ENCODE peak calls at places on chromosomes 7 and 10, in eight cellular contexts. E is SJSA1, M is suprapubic skin, N is cardiac muscle cell, Q is transverse colon, W is astrocyte, H is neuronal stem cell, T is adrenal gland. K is an unnamed sample. For H3K27me3, the result is how much of the 10 kb centered on the place peaks cover.

GRCh38 chr10:91409069-91409868 is 875 bp upstream of the HECTD2 start:
- DNase-seq in E (peak), M (peak), N (peak), Q (peak), W (peak), H (peak), T (peak), K (peak)

GRCh38 chr7:21504021-21504420 is 38.8 kb upstream of the DNAH11 start:
- DNase-seq in E (no peak), M (no peak), N (no peak), Q (no peak), W (no peak), H (no peak), T (no peak), K (no peak)

GRCh38 chr10:13347235-13348156 is 597 bp downstream of the SEPHS1 start:
- DNase-seq in E (peak), M (peak), N (peak), Q (peak), W (peak), H (peak), T (peak), K (no peak)

GRCh38 chr7:96088579-96088978 is 233.3 kb downstream of the SLC25A13 start:
- DNase-seq in E (peak), M (no peak), N (no peak), Q (no peak), W (peak), H (no peak), T (no peak), K (no peak)

GRCh38 chr7:40489844-40490602 is 355.2 kb downstream of the SUGCT start:
- DNase-seq in E (no peak), M (no peak), N (no peak), Q (no peak), W (no peak), H (no peak), T (no peak), K (no peak)

GRCh38 chr7:121180436-121181063 is 148.2 kb upstream of the WNT16 start:
- DNase-seq in E (no peak), M (no peak), N (no peak), Q (no peak), W (no peak), H (no peak), T (no peak), K (no peak)

GRCh38 chr10:132679640-132680039 is 106.3 kb downstream of the NKX6-2 start:
- DNase-seq in E (no peak), M (peak), N (no peak), Q (no peak), W (no peak), H (no peak), T (peak), K (no peak)

GRCh38 chr7:86814980-86815379 is 171.3 kb downstream of the GRM3 start:
- DNase-seq in E (no peak), M (no peak), N (peak), Q (no peak), W (no peak), H (peak), T (no peak), K (peak)

GRCh38 chr10:32060372-32060771 is 4.1 kb upstream of the KIF5B start:
- DNase-seq in E (no peak), M (no peak), N (no peak), Q (no peak), W (no peak), H (no peak), T (no peak), K (no peak)

GRCh38 chr10:2660300-2660699 is 407.0 kb upstream of the PFKP start:
- DNase-seq in E (no peak), M (no peak), N (no peak), Q (no peak), W (no peak), H (no peak), T (no peak), K (no peak)

GRCh38 chr7:26658080-26658697 is 206.2 kb downstream of the SKAP2 start:
- DNase-seq in E (no peak), M (no peak), N (no peak), Q (no peak), W (no peak), H (peak), T (no peak), K (no peak)

GRCh38 chr7:48170506-48170905 is 752 bp upstream of the ABCA13 start:
- DNase-seq in E (no peak), M (no peak), N (no peak), Q (no peak), W (no peak), H (no peak), T (no peak), K (no peak)

GRCh38 chr10:43598447-43598846 is 7.8 kb upstream of the ZNF485 start:
- DNase-seq in E (no peak), M (no peak), N (no peak), Q (no peak), W (no peak), H (no peak), T (peak), K (no peak)

GRCh38 chr7:20329389-20330175 is 1.1 kb upstream of the ITGB8 start:
- DNase-seq in E (peak), M (no peak), N (peak), Q (peak), W (peak), H (peak), T (peak), K (peak)

GRCh38 chr10:118373786-118374185 is 31.7 kb upstream of the FAM204A start:
- DNase-seq in E (peak), M (no peak), N (no peak), Q (no peak), W (peak), H (no peak), T (no peak), K (peak)

GRCh38 chr10:72335394-72336258 is 19.1 kb downstream of the DNAJB12 start:
- DNase-seq in E (peak), M (no peak), N (no peak), Q (peak), W (no peak), H (no peak), T (peak), K (no peak)

GRCh38 chr7:111730476-111731300 is 168.4 kb upstream of the IMMP2L start:
- DNase-seq in E (peak), M (no peak), N (peak), Q (no peak), W (peak), H (peak), T (no peak), K (no peak)

GRCh38 chr7:151121380-151122170 is 35.3 kb downstream of the AGAP3 start:
- DNase-seq in E (no peak), M (no peak), N (no peak), Q (no peak), W (no peak), H (no peak), T (no peak), K (no peak)

GRCh38 chr10:2604891-2605290 is 462.5 kb upstream of the PFKP start:
- DNase-seq in E (no peak), M (no peak), N (no peak), Q (no peak), W (no peak), H (no peak), T (no peak), K (no peak)

GRCh38 chr10:88923525-88923924 is 29.0 kb downstream of the ACTA2 start:
- DNase-seq in E (no peak), M (no peak), N (no peak), Q (no peak), W (peak), H (no peak), T (no peak), K (peak)

GRCh38 chr7:135253851-135254815 is 20.5 kb downstream of the STRA8 start:
- DNase-seq in E (peak), M (no peak), N (peak), Q (peak), W (peak), H (no peak), T (peak), K (peak)

GRCh38 chr7:101018271-101019167 is 1.4 kb upstream of the MUC17 start:
- DNase-seq in E (peak), M (no peak), N (no peak), Q (no peak), W (no peak), H (peak), T (no peak), K (no peak)

GRCh38 chr7:41247128-41247865 is 455.6 kb downstream of the INHBA start:
- DNase-seq in E (peak), M (no peak), N (no peak), Q (no peak), W (peak), H (no peak), T (no peak), K (peak)

GRCh38 chr10:124072541-124072940 is 20.9 kb downstream of the CHST15 start:
- DNase-seq in E (no peak), M (no peak), N (no peak), Q (no peak), W (no peak), H (no peak), T (no peak), K (no peak)

GRCh38 chr10:54067361-54067760 is 733.7 kb downstream of the PCDH15 start:
- DNase-seq in E (no peak), M (no peak), N (peak), Q (no peak), W (no peak), H (no peak), T (no peak), K (no peak)

GRCh38 chr10:110420401-110421193 is 77.1 kb upstream of the DUSP5 start:
- DNase-seq in E (peak), M (no peak), N (no peak), Q (no peak), W (no peak), H (no peak), T (no peak), K (peak)

GRCh38 chr10:14971867-14972448 is 12.8 kb downstream of the MEIG1 start:
- DNase-seq in E (no peak), M (no peak), N (peak), Q (peak), W (no peak), H (no peak), T (peak), K (no peak)

GRCh38 chr7:108093341-108093740 is 36.8 kb downstream of the LAMB4 start:
- DNase-seq in E (no peak), M (no peak), N (no peak), Q (no peak), W (no peak), H (no peak), T (no peak), K (no peak)

GRCh38 chr7:42236266-42237161 is 495 bp downstream of the GLI3 start:
- DNase-seq in E (peak), M (peak), N (peak), Q (peak), W (peak), H (no peak), T (peak), K (peak)

GRCh38 chr10:42836771-42837468 is 54.3 kb downstream of the BMS1 start:
- DNase-seq in E (no peak), M (no peak), N (peak), Q (peak), W (peak), H (no peak), T (no peak), K (no peak)

GRCh38 chr7:32936686-32937085 is 20.6 kb upstream of the FKBP9 start:
- DNase-seq in E (no peak), M (no peak), N (no peak), Q (no peak), W (no peak), H (no peak), T (no peak), K (no peak)
- H3K27me3 ChIP-seq in E (under half), M (under half), N (under half), Q (under half), W (under half), H (under half), T (under half), K (under half)

GRCh38 chr7:87833130-87833529 is 43.0 kb downstream of the SLC25A40 start:
- DNase-seq in E (no peak), M (no peak), N (no peak), Q (no peak), W (no peak), H (no peak), T (no peak), K (no peak)
- H3K27ac ChIP-seq in E (no peak), M (no peak), N (no peak), Q (no peak), W (no peak), H (no peak), T (no peak), K (no peak)

DNA sequence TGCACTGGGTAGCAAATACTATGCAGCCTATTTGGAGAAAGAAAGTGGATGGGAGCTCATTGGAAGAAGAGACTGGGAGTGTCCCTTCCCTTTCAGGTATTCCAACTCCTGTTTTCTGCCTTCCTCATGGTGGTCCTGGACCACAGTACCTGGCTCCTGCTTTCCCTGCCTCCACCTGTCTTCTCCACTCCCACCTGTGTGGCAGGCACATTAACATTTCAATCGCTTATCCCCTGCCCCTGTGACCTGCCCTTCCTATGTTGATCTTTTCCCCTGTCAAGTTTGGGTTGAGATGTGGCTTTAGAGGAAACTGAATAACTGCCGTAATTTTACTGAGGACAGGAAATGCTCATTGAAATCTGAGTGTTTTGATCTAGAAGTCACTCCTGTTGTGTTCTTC is 415.8 kb upstream of the PODXL start:
- DNase-seq in E (no peak), M (no peak), N (no peak), Q (no peak), W (no peak), H (no peak), T (no peak), K (no peak)
- H3K27me3 ChIP-seq in E (under half), M (under half), N (under half), Q (under half), W (under half), H (under half), T (under half), K (under half)

GRCh38 chr10:83987216-83987615 is 152.1 kb upstream of the GHITM start:
- DNase-seq in E (no peak), M (no peak), N (no peak), Q (no peak), W (no peak), H (no peak), T (no peak), K (no peak)
- H3K27ac ChIP-seq in E (no peak), M (no peak), N (no peak), Q (no peak), W (no peak), H (no peak), T (no peak), K (no peak)

DNA sequence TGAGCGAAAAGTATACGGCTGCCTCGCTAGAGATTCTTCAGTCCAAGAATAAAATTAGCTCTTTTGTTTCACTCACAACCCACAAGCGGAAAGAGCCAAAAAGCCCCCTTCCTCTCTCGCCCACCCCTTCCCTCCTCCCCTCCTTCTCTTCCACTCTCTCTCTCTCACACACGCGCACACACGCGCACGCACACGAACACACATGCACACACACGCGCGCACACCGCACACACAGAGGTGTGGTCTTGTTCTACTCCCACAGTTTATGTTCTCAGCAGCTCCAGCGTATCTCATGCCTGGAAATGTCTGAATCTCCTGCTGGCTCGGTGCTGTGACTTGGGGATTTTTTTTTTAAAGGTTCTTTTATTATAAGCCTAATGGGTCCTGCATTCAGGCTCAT is 424.3 kb upstream of the MGMT start:
- DNase-seq in E (no peak), M (no peak), N (no peak), Q (no peak), W (no peak), H (no peak), T (no peak), K (no peak)
- H3K27me3 ChIP-seq in E (under half), M (under half), N (under half), Q (under half), W (under half), H (under half), T (under half), K (under half)

GRCh38 chr7:28507538-28508282 is 95.4 kb downstream of the CREB5 start:
- DNase-seq in E (no peak), M (no peak), N (no peak), Q (no peak), W (no peak), H (no peak), T (no peak), K (no peak)
- H3K27ac ChIP-seq in E (no peak), M (no peak), N (no peak), Q (no peak), W (no peak), H (no peak), T (no peak), K (no peak)

GRCh38 chr10:6049031-6049400 is 13.2 kb downstream of the IL2RA start:
- DNase-seq in E (no peak), M (no peak), N (no peak), Q (no peak), W (no peak), H (no peak), T (no peak), K (no peak)
- H3K27me3 ChIP-seq in E (under half), M (under half), N (under half), Q (under half), W (under half), H (under half), T (under half), K (half or more)

GRCh38 chr7:142248-142955 is 50.0 kb upstream of the FAM20C start:
- DNase-seq in E (no peak), M (peak), N (no peak), Q (peak), W (no peak), H (no peak), T (peak), K (no peak)
- H3K27ac ChIP-seq in E (no peak), M (peak), N (no peak), Q (peak), W (no peak), H (no peak), T (no peak), K (no peak)